ENCODE peak calls at places on chromosome 22, in six cellular contexts. G is IMR-90, V is foreskin fibroblast, P is pancreas, E is RWPE1, A is omental fat pad. D is an unnamed sample.

GRCh38 chr22:43370045-43370444 is 26.9 kb upstream of the SCUBE1 start:
- DNase-seq in P (no peak), G (no peak), V (no peak), A (no peak), E (no peak), D (no peak)

GRCh38 chr22:43731986-43732385 is 80.1 kb downstream of the EFCAB6 start:
- DNase-seq in G (no peak), V (no peak), E (no peak), P (no peak), A (no peak), D (no peak)

GRCh38 chr22:16955081-16955480 is 52.9 kb downstream of the GAB4 start:
- DNase-seq in A (no peak), V (no peak), G (no peak), E (no peak), P (no peak), D (no peak)

GRCh38 chr22:24128631-24129601 is 52.4 kb upstream of the SUSD2 start:
- DNase-seq in V (no peak), E (no peak), G (no peak), P (no peak), A (no peak), D (no peak)

GRCh38 chr22:27456696-27457503 is 344.7 kb downstream of the MN1 start:
- DNase-seq in A (no peak), E (peak; percentile 90), V (peak; percentile 90), G (peak; percentile 93), P (no peak), D (no peak)

GRCh38 chr22:42473484-42474193 is 41.4 kb upstream of the NFAM1 start:
- DNase-seq in A (no peak), E (peak; percentile 44), P (no peak), V (peak; percentile 81), G (peak; percentile 63), D (peak; percentile 32)

GRCh38 chr22:21101877-21102638 is 56.3 kb downstream of the LRRC74B start:
- DNase-seq in E (no peak), P (no peak), V (no peak), A (no peak), G (no peak), D (no peak)

GRCh38 chr22:24845036-24845918 is 39.3 kb downstream of the SGSM1 start:
- DNase-seq in E (peak; percentile 35), V (peak; percentile 46), G (peak; percentile 9), P (no peak), A (no peak), D (no peak)

GRCh38 chr22:19782533-19782932 is 22.0 kb downstream of the TBX1 start:
- DNase-seq in A (no peak), G (no peak), E (no peak), P (no peak), V (no peak), D (no peak)

GRCh38 chr22:49930128-49930527 is 11.7 kb downstream of the CRELD2 start:
- DNase-seq in P (peak; percentile 79), V (no peak), G (no peak), A (no peak), E (no peak), D (no peak)

GRCh38 chr22:19880786-19881569 is 26.3 kb upstream of the GNB1L start:
- DNase-seq in G (peak; percentile 94), E (peak; percentile 90), A (peak; percentile 24), V (peak; percentile 98), P (no peak), D (peak; percentile 84)

GRCh38 chr22:27784099-27784446 is 17.5 kb downstream of the MN1 start:
- DNase-seq in A (no peak), P (no peak), G (no peak), V (no peak), E (no peak), D (no peak)

GRCh38 chr22:27930246-27931060 is 11.4 kb upstream of the PITPNB start:
- DNase-seq in A (no peak), E (peak; percentile 64), V (peak; percentile 44), G (peak; percentile 35), P (no peak), D (no peak)

GRCh38 chr22:46150615-46151423 is 493 bp downstream of the PPARA start:
- DNase-seq in V (peak; percentile 37), G (no peak), P (no peak), E (no peak), A (no peak), D (no peak)

GRCh38 chr22:38843201-38843715 is 570 bp downstream of the NPTXR start:
- DNase-seq in G (peak; percentile 81), P (peak; percentile 70), A (no peak), V (peak; percentile 91), E (peak; percentile 32), D (no peak)
- TF ChIP-seq CTCF in G (peak; percentile 45), P (no peak), A (no peak), V (peak; percentile 19), E (peak; percentile 45), D (peak; percentile 25)

GRCh38 chr22:47434336-47435203 is 672.1 kb downstream of the TBC1D22A start:
- DNase-seq in A (no peak), G (no peak), P (no peak), E (no peak), V (no peak), D (no peak)
- TF ChIP-seq CTCF in A (no peak), G (no peak), P (no peak), E (no peak), V (no peak), D (no peak)

DNA sequence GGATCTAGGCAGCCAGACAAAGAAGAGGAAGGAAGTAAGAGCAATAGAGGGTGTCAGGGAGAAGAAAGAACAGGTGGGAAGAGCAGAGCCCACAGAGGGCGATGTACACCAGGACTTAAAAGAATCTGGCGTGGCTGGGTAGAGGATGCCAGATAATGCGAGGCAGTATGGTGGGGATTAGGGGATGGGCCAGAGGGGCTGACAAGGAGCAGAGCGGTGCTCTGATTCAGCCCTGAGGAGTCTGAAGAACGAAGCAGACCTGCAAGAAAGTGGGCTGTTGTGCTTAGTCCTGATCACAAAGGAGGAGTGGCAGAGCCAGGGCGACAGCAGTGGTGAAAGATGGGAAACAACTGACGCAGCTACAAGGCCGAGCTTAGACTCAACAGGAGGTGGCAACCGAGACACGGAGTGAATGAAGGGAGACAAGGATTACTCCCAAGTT is 163.7 kb downstream of the LARGE1 start:
- DNase-seq in P (no peak), E (no peak), G (no peak), V (no peak), A (no peak), D (no peak)
- TF ChIP-seq CTCF in P (no peak), E (no peak), G (no peak), V (no peak), A (no peak), D (no peak)

DNA sequence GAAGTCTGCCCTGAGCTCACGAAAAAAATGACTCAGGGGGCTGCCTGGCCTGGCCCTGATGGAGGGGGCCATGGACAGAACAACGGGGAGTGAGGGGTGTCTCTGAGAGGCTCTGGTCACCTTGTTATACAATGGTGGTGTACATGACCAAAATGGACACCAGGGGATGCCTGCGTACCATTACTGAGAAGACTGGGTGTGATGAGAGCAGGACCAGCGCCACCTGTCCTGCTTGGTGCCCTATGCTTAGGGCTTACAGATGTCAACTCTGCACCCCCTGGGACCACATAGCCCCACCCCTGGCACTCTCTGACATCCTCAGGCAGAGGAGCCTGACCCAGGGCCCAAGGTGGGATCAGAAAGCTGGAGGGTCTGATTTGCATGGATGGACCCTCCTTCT is 104.8 kb downstream of the ZNF280B start:
- DNase-seq in G (no peak), E (no peak), A (no peak), P (no peak), V (no peak), D (no peak)
- TF ChIP-seq CTCF in G (no peak), E (no peak), A (no peak), P (no peak), V (no peak), D (no peak)

GRCh38 chr22:35766654-35767580 is 49.2 kb downstream of the APOL5 start:
- DNase-seq in E (no peak), P (no peak), V (no peak), A (no peak), G (no peak), D (no peak)

GRCh38 chr22:35758394-35758793 is 40.7 kb downstream of the APOL5 start:
- DNase-seq in A (no peak), E (no peak), P (no peak), V (no peak), G (no peak), D (no peak)

GRCh38 chr22:35756722-35757121 is 39.0 kb downstream of the APOL5 start:
- DNase-seq in P (no peak), A (no peak), V (no peak), G (no peak), E (no peak), D (no peak)

GRCh38 chr22:35761037-35761436 is 43.4 kb downstream of the APOL5 start:
- DNase-seq in A (no peak), P (no peak), V (peak; percentile 50), E (no peak), G (peak; percentile 24), D (no peak)
- TF ChIP-seq CTCF in A (no peak), P (no peak), V (peak; percentile 30), E (peak; percentile 25), G (peak; percentile 30), D (peak; percentile 13)

GRCh38 chr22:40345271-40345670 is 1.0 kb upstream of the ADSL start:
- DNase-seq in G (peak; percentile 41), E (no peak), A (no peak), P (no peak), V (peak; percentile 56), D (no peak)

GRCh38 chr22:40340044-40340443 is 6.3 kb upstream of the ADSL start:
- DNase-seq in E (no peak), G (no peak), V (no peak), P (no peak), A (no peak), D (no peak)

GRCh38 chr22:40345801-40346177 is 511 bp upstream of the ADSL start:
- DNase-seq in A (no peak), P (peak; percentile 42), E (peak; percentile 18), V (peak; percentile 69), G (no peak), D (no peak)

GRCh38 chr22:40341604-40342003 is 4.7 kb upstream of the ADSL start:
- DNase-seq in V (no peak), G (no peak), P (no peak), E (no peak), A (no peak), D (no peak)

GRCh38 chr22:40342521-40342920 is 3.8 kb upstream of the ADSL start:
- DNase-seq in P (no peak), V (no peak), G (no peak), E (no peak), A (no peak), D (no peak)
- TF ChIP-seq CTCF in P (no peak), V (no peak), G (no peak), E (no peak), A (no peak), D (no peak)